ENCODE peak calls at places on chromosomes 2 and 18, in seven cellular contexts. One of them, this sample, is unnamed.

GRCh38 chr2:219252084-219252483 is 959 bp upstream of the TUBA4B start:
- DNase-seq in tibial nerve: no peak
- DNase-seq in progenitor cell of endocrine pancreas: no peak
- DNase-seq in dermis microvascular lymphatic vessel endothelial cell: no peak
- DNase-seq in upper lobe of right lung: no peak
- DNase-seq in osteoblast: no peak
- DNase-seq in activated CD4-positive, CD25-positive, alpha-beta regulatory T cell treated with anti-CD3 and anti-CD28 coated beads, Interleukin-2, amount 50 U/mL, for 72 hours: no peak
- DNase-seq in this sample: no peak

GRCh38 chr18:54957987-54958386 is 1.3 kb downstream of the CCDC68 start:
- DNase-seq in tibial nerve: no peak
- DNase-seq in progenitor cell of endocrine pancreas: no peak
- DNase-seq in dermis microvascular lymphatic vessel endothelial cell: peak
- DNase-seq in upper lobe of right lung: no peak
- DNase-seq in osteoblast: peak
- DNase-seq in activated CD4-positive, CD25-positive, alpha-beta regulatory T cell treated with anti-CD3 and anti-CD28 coated beads, Interleukin-2, amount 50 U/mL, for 72 hours: no peak
- DNase-seq in this sample: no peak

GRCh38 chr2:181106789-181107418 is 126.5 kb downstream of the UBE2E3 start:
- DNase-seq in tibial nerve: no peak
- DNase-seq in progenitor cell of endocrine pancreas: no peak
- DNase-seq in dermis microvascular lymphatic vessel endothelial cell: peak
- DNase-seq in upper lobe of right lung: no peak
- DNase-seq in osteoblast: peak
- DNase-seq in activated CD4-positive, CD25-positive, alpha-beta regulatory T cell treated with anti-CD3 and anti-CD28 coated beads, Interleukin-2, amount 50 U/mL, for 72 hours: no peak
- DNase-seq in this sample: no peak

GRCh38 chr2:111194835-111195621 is 74.3 kb downstream of the BCL2L11 start:
- DNase-seq in tibial nerve: no peak
- DNase-seq in progenitor cell of endocrine pancreas: no peak
- DNase-seq in dermis microvascular lymphatic vessel endothelial cell: no peak
- DNase-seq in upper lobe of right lung: no peak
- DNase-seq in osteoblast: no peak
- DNase-seq in activated CD4-positive, CD25-positive, alpha-beta regulatory T cell treated with anti-CD3 and anti-CD28 coated beads, Interleukin-2, amount 50 U/mL, for 72 hours: no peak
- DNase-seq in this sample: no peak

GRCh38 chr2:234403074-234403473 is 93.8 kb downstream of the ARL4C start:
- DNase-seq in tibial nerve: no peak
- DNase-seq in progenitor cell of endocrine pancreas: no peak
- DNase-seq in dermis microvascular lymphatic vessel endothelial cell: no peak
- DNase-seq in upper lobe of right lung: no peak
- DNase-seq in osteoblast: peak
- DNase-seq in activated CD4-positive, CD25-positive, alpha-beta regulatory T cell treated with anti-CD3 and anti-CD28 coated beads, Interleukin-2, amount 50 U/mL, for 72 hours: no peak
- DNase-seq in this sample: no peak

GRCh38 chr2:28979576-28980366 is 1.3 kb upstream of the TOGARAM2 start:
- DNase-seq in tibial nerve: no peak
- DNase-seq in progenitor cell of endocrine pancreas: no peak
- DNase-seq in dermis microvascular lymphatic vessel endothelial cell: no peak
- DNase-seq in upper lobe of right lung: no peak
- DNase-seq in osteoblast: peak
- DNase-seq in activated CD4-positive, CD25-positive, alpha-beta regulatory T cell treated with anti-CD3 and anti-CD28 coated beads, Interleukin-2, amount 50 U/mL, for 72 hours: no peak
- DNase-seq in this sample: no peak

GRCh38 chr2:147275943-147276342 is 568.9 kb upstream of the ACVR2A start:
- DNase-seq in tibial nerve: no peak
- DNase-seq in progenitor cell of endocrine pancreas: no peak
- DNase-seq in dermis microvascular lymphatic vessel endothelial cell: no peak
- DNase-seq in upper lobe of right lung: no peak
- DNase-seq in osteoblast: no peak
- DNase-seq in activated CD4-positive, CD25-positive, alpha-beta regulatory T cell treated with anti-CD3 and anti-CD28 coated beads, Interleukin-2, amount 50 U/mL, for 72 hours: no peak
- DNase-seq in this sample: no peak

GRCh38 chr18:79933765-79934164 is 17.7 kb downstream of the SLC66A2 start:
- DNase-seq in tibial nerve: no peak
- DNase-seq in progenitor cell of endocrine pancreas: no peak
- DNase-seq in dermis microvascular lymphatic vessel endothelial cell: peak
- DNase-seq in upper lobe of right lung: peak
- DNase-seq in osteoblast: no peak
- DNase-seq in activated CD4-positive, CD25-positive, alpha-beta regulatory T cell treated with anti-CD3 and anti-CD28 coated beads, Interleukin-2, amount 50 U/mL, for 72 hours: peak
- DNase-seq in this sample: peak

GRCh38 chr2:55029098-55029497 is 21.2 kb downstream of the RTN4 start:
- DNase-seq in tibial nerve: no peak
- DNase-seq in progenitor cell of endocrine pancreas: no peak
- DNase-seq in dermis microvascular lymphatic vessel endothelial cell: no peak
- DNase-seq in upper lobe of right lung: no peak
- DNase-seq in osteoblast: no peak
- DNase-seq in activated CD4-positive, CD25-positive, alpha-beta regulatory T cell treated with anti-CD3 and anti-CD28 coated beads, Interleukin-2, amount 50 U/mL, for 72 hours: no peak
- DNase-seq in this sample: no peak

GRCh38 chr2:236215761-236216333 is 47.7 kb upstream of the GBX2 start:
- DNase-seq in tibial nerve: no peak
- DNase-seq in progenitor cell of endocrine pancreas: no peak
- DNase-seq in dermis microvascular lymphatic vessel endothelial cell: no peak
- DNase-seq in upper lobe of right lung: no peak
- DNase-seq in osteoblast: no peak
- DNase-seq in activated CD4-positive, CD25-positive, alpha-beta regulatory T cell treated with anti-CD3 and anti-CD28 coated beads, Interleukin-2, amount 50 U/mL, for 72 hours: no peak
- DNase-seq in this sample: no peak

GRCh38 chr2:182733572-182733971 is 17.5 kb downstream of the DNAJC10 start:
- DNase-seq in tibial nerve: no peak
- DNase-seq in progenitor cell of endocrine pancreas: no peak
- DNase-seq in dermis microvascular lymphatic vessel endothelial cell: no peak
- DNase-seq in upper lobe of right lung: no peak
- DNase-seq in osteoblast: no peak
- DNase-seq in activated CD4-positive, CD25-positive, alpha-beta regulatory T cell treated with anti-CD3 and anti-CD28 coated beads, Interleukin-2, amount 50 U/mL, for 72 hours: no peak
- DNase-seq in this sample: no peak

GRCh38 chr2:160993543-160994090 is 166.6 kb upstream of the TANK start:
- DNase-seq in tibial nerve: no peak
- DNase-seq in progenitor cell of endocrine pancreas: no peak
- DNase-seq in dermis microvascular lymphatic vessel endothelial cell: no peak
- DNase-seq in upper lobe of right lung: no peak
- DNase-seq in osteoblast: no peak
- DNase-seq in activated CD4-positive, CD25-positive, alpha-beta regulatory T cell treated with anti-CD3 and anti-CD28 coated beads, Interleukin-2, amount 50 U/mL, for 72 hours: no peak
- DNase-seq in this sample: no peak

GRCh38 chr2:191679818-191680600 is 2.1 kb downstream of the NABP1 start:
- DNase-seq in tibial nerve: no peak
- DNase-seq in progenitor cell of endocrine pancreas: no peak
- DNase-seq in dermis microvascular lymphatic vessel endothelial cell: peak
- DNase-seq in upper lobe of right lung: no peak
- DNase-seq in osteoblast: peak
- DNase-seq in activated CD4-positive, CD25-positive, alpha-beta regulatory T cell treated with anti-CD3 and anti-CD28 coated beads, Interleukin-2, amount 50 U/mL, for 72 hours: no peak
- DNase-seq in this sample: no peak

GRCh38 chr2:170098626-170099312 is 79.2 kb upstream of the MYO3B start:
- DNase-seq in tibial nerve: no peak
- DNase-seq in progenitor cell of endocrine pancreas: no peak
- DNase-seq in dermis microvascular lymphatic vessel endothelial cell: peak
- DNase-seq in upper lobe of right lung: no peak
- DNase-seq in osteoblast: no peak
- DNase-seq in activated CD4-positive, CD25-positive, alpha-beta regulatory T cell treated with anti-CD3 and anti-CD28 coated beads, Interleukin-2, amount 50 U/mL, for 72 hours: no peak
- DNase-seq in this sample: no peak

GRCh38 chr2:30798536-30798991 is 8.7 kb downstream of the CAPN13 start:
- DNase-seq in tibial nerve: no peak
- DNase-seq in progenitor cell of endocrine pancreas: no peak
- DNase-seq in dermis microvascular lymphatic vessel endothelial cell: peak
- DNase-seq in upper lobe of right lung: no peak
- DNase-seq in osteoblast: no peak
- DNase-seq in activated CD4-positive, CD25-positive, alpha-beta regulatory T cell treated with anti-CD3 and anti-CD28 coated beads, Interleukin-2, amount 50 U/mL, for 72 hours: no peak
- DNase-seq in this sample: no peak

This sample was measured in left lobe of liver.